ENCODE peak calls at places on chromosome 18, in four cellular contexts. One of them, this sample, is unnamed.

GRCh38 chr18:48901145-48902022 is 49.4 kb downstream of the SMAD7 start:
- DNase-seq in endothelial cell of umbilical vein: no peak
- DNase-seq in A549: no peak
- DNase-seq in heart right ventricle: no peak
- DNase-seq in this sample: no peak

GRCh38 chr18:45829896-45830295 is 4.4 kb downstream of the SIGLEC15 start:
- DNase-seq in heart right ventricle: no peak
- DNase-seq in A549: no peak
- DNase-seq in endothelial cell of umbilical vein: no peak
- DNase-seq in this sample: no peak

GRCh38 chr18:52340466-52341378 is 725 bp downstream of the DCC start:
- DNase-seq in heart right ventricle: no peak
- DNase-seq in endothelial cell of umbilical vein: no peak
- DNase-seq in A549: no peak
- DNase-seq in this sample: no peak

GRCh38 chr18:463442-464310 is 36.8 kb downstream of the COLEC12 start:
- DNase-seq in endothelial cell of umbilical vein: no peak
- DNase-seq in A549: no peak
- DNase-seq in heart right ventricle: no peak
- DNase-seq in this sample: no peak

GRCh38 chr18:35639296-35639695 is 57.8 kb downstream of the GALNT1 start:
- DNase-seq in heart right ventricle: no peak
- DNase-seq in endothelial cell of umbilical vein: no peak
- DNase-seq in A549: no peak
- DNase-seq in this sample: no peak

GRCh38 chr18:60292186-60292585 is 80.4 kb downstream of the MC4R start:
- DNase-seq in A549: no peak
- DNase-seq in endothelial cell of umbilical vein: no peak
- DNase-seq in heart right ventricle: no peak
- DNase-seq in this sample: no peak

GRCh38 chr18:42850174-42850766 is 265.2 kb downstream of the RIT2 start:
- DNase-seq in heart right ventricle: no peak
- DNase-seq in endothelial cell of umbilical vein: no peak
- DNase-seq in A549: no peak
- DNase-seq in this sample: no peak

GRCh38 chr18:69580107-69580506 is 179.4 kb downstream of the DOK6 start:
- DNase-seq in endothelial cell of umbilical vein: no peak
- DNase-seq in heart right ventricle: no peak
- DNase-seq in A549: no peak
- DNase-seq in this sample: no peak

GRCh38 chr18:28041366-28041765 is 135.6 kb downstream of the CDH2 start:
- DNase-seq in A549: no peak
- DNase-seq in endothelial cell of umbilical vein: no peak
- DNase-seq in heart right ventricle: no peak
- DNase-seq in this sample: no peak

GRCh38 chr18:55743701-55744100 is 155.7 kb upstream of the TCF4 start:
- DNase-seq in A549: no peak
- DNase-seq in endothelial cell of umbilical vein: no peak
- DNase-seq in heart right ventricle: no peak
- DNase-seq in this sample: no peak

GRCh38 chr18:57518533-57518932 is 68.0 kb downstream of the FECH start:
- DNase-seq in heart right ventricle: no peak
- DNase-seq in endothelial cell of umbilical vein: no peak
- DNase-seq in A549: no peak
- DNase-seq in this sample: no peak

GRCh38 chr18:44816028-44816427 is 135.3 kb downstream of the SETBP1 start:
- DNase-seq in A549: no peak
- DNase-seq in endothelial cell of umbilical vein: no peak
- DNase-seq in heart right ventricle: no peak
- DNase-seq in this sample: no peak

GRCh38 chr18:36771246-36771645 is 57.6 kb downstream of the TPGS2 start:
- DNase-seq in endothelial cell of umbilical vein: no peak
- DNase-seq in heart right ventricle: no peak
- DNase-seq in A549: no peak
- DNase-seq in this sample: no peak

GRCh38 chr18:62877448-62878221 is 162.3 kb downstream of the PHLPP1 start:
- DNase-seq in heart right ventricle: no peak
- DNase-seq in endothelial cell of umbilical vein: peak; percentile 90
- DNase-seq in A549: no peak
- DNase-seq in this sample: no peak

GRCh38 chr18:73124165-73124564 is 256.4 kb upstream of the NETO1 start:
- DNase-seq in A549: no peak
- DNase-seq in endothelial cell of umbilical vein: no peak
- DNase-seq in heart right ventricle: no peak
- DNase-seq in this sample: no peak

GRCh38 chr18:70363861-70364260 is 75.0 kb downstream of the SOCS6 start:
- DNase-seq in A549: no peak
- DNase-seq in endothelial cell of umbilical vein: peak; percentile 56
- DNase-seq in heart right ventricle: no peak
- DNase-seq in this sample: no peak

DNA sequence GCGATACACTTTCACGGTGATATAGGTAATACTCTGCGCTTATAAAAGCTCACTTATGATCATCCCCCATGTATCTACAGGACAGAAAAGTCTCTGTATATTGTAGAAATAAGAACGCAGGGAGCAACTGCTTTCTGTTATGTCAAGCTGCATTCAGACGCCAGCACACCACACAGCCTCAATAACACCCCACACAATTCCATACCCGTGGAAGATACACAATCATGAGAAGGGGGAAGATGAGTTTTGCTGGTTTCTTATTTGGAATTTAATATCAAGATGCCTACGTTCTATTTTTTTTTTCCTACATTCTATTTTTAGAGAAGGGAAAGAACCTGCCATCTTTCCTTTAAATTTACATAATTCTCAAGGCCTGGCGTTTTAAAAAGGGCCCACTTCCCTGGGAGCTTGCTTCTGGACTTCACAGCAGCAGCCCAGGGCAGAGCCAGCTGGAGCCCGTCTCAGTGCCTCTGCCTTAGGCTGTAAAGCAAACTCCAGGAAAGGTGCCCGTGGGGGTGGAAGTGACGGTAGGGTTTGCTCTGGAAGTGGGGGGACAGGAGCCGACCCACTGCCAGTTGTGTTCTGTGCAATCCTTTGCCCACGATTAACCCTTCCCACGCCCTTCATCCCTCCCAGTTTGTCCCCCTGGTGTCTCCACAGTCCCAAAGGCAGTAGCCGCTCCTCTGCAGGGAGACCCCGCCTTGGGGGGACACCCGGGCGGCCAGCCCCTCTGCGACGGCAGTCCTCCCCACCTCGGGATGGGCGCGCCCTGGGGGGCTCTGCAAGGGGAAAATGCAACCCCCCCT is 5.3 kb downstream of the PTGR3 start:
- DNase-seq in endothelial cell of umbilical vein: no peak
- DNase-seq in A549: no peak
- DNase-seq in heart right ventricle: no peak
- DNase-seq in this sample: no peak
- H3K4me1 ChIP-seq in endothelial cell of umbilical vein: peaks cover 40% of the 10 kb centered on the region
- H3K4me1 ChIP-seq in A549: peaks cover 13% of the 10 kb centered on the region
- H3K4me1 ChIP-seq in heart right ventricle: peaks cover 44% of the 10 kb centered on the region
- H3K4me1 ChIP-seq in this sample: peaks cover 4% of the 10 kb centered on the region

DNA sequence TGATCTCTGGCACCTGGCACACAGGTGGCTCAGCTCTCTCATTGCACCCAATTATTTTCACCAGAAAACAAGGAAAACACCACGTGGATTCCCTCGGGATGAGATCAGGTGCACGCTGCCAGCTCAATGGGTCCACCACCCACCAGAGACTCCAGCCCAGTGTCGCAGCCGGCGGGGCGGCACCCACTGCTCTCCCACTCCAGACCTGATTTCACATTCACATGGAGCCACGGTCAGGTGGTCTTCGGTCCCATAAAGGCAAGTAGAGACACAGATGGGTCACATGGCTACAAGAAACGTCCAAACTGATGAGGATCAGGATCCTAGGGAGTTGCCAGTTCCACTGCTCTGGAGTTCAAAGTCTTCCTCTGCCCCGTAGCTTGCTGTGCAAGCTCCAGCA is 217.6 kb downstream of the ANKRD30B start:
- DNase-seq in endothelial cell of umbilical vein: no peak
- DNase-seq in A549: no peak
- DNase-seq in heart right ventricle: no peak
- DNase-seq in this sample: no peak
- H3K9me3 ChIP-seq in endothelial cell of umbilical vein: no peaks in the 10 kb centered on the region
- H3K9me3 ChIP-seq in A549: no peaks in the 10 kb centered on the region
- H3K9me3 ChIP-seq in heart right ventricle: no peaks in the 10 kb centered on the region
- H3K9me3 ChIP-seq in this sample: no peaks in the 10 kb centered on the region

DNA sequence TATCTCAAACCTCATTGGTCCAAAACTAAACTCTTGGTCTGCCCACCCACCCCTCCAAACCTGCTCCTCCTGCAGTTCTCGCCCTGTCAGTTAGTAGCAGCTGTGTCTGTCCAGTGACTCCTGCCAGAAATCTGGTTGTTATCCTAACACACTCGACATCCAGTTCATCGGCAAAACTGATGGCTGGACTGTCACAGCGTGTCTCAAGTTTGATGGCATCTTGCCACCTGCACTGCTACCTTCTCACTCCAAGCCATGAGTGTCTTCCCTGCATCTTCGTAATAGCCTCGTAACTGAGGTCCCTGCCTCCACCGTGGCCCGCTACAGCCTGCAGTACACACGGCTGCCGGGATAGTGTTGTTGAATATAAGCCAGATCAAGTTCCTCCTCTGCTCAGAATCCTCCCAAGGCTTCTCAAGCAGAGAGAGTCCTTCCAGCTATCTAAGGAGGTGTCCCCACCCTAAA is 470.1 kb upstream of the RAB12 start:
- DNase-seq in heart right ventricle: peak; percentile 34
- DNase-seq in endothelial cell of umbilical vein: no peak
- DNase-seq in A549: no peak
- DNase-seq in this sample: peak; percentile 40
- H3K27ac ChIP-seq in heart right ventricle: peak overlapping the region; percentile 43
- H3K27ac ChIP-seq in endothelial cell of umbilical vein: no peak overlapping the region
- H3K27ac ChIP-seq in A549: no peak overlapping the region
- H3K27ac ChIP-seq in this sample: peak overlapping the region; percentile 28

GRCh38 chr18:77056399-77057015 is 76.1 kb downstream of the MBP start:
- DNase-seq in A549: no peak
- DNase-seq in endothelial cell of umbilical vein: no peak
- DNase-seq in heart right ventricle: no peak
- DNase-seq in this sample: no peak
- H3K4me1 ChIP-seq in A549: peaks cover 40% of the 10 kb centered on the region
- H3K4me1 ChIP-seq in endothelial cell of umbilical vein: peaks cover 22% of the 10 kb centered on the region
- H3K4me1 ChIP-seq in heart right ventricle: peaks cover 40% of the 10 kb centered on the region
- H3K4me1 ChIP-seq in this sample: no peaks in the 10 kb centered on the region

GRCh38 chr18:79737426-79737825 is 57.8 kb downstream of the CTDP1 start:
- DNase-seq in heart right ventricle: no peak
- DNase-seq in endothelial cell of umbilical vein: no peak
- DNase-seq in A549: no peak
- DNase-seq in this sample: no peak

GRCh38 chr18:79738565-79739439 is 58.9 kb upstream of the KCNG2 start:
- DNase-seq in endothelial cell of umbilical vein: no peak
- DNase-seq in heart right ventricle: no peak
- DNase-seq in A549: no peak
- DNase-seq in this sample: no peak

GRCh38 chr18:79736846-79737245 is 57.2 kb downstream of the CTDP1 start:
- DNase-seq in endothelial cell of umbilical vein: no peak
- DNase-seq in A549: no peak
- DNase-seq in heart right ventricle: no peak
- DNase-seq in this sample: no peak

GRCh38 chr18:79739440-79739778 is 58.3 kb upstream of the KCNG2 start:
- DNase-seq in endothelial cell of umbilical vein: no peak
- DNase-seq in heart right ventricle: no peak
- DNase-seq in A549: no peak
- DNase-seq in this sample: no peak

DNA sequence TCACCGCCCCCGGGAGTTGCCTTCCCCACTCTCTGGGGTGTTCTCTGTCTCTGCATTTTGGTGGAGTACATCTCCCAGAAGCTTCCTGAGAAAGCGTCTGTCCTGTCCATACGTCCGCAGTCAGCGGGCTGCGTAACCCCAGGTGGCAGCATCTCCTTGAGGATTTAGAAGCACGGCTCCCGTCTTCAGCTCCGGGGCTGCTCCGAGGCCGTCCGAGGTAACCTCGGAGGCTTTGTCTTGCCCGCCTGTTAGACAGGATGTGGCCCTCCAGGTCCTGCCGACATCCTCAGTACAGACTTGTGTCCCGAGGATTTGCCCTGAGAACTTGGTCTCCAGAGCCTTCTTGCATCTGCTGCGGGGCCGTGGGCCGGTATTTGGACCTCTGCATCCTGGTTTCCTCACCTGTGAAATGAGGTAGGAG is 58.4 kb downstream of the CTDP1 start:
- DNase-seq in endothelial cell of umbilical vein: no peak
- DNase-seq in A549: no peak
- DNase-seq in heart right ventricle: no peak
- DNase-seq in this sample: no peak
- H3K9me3 ChIP-seq in endothelial cell of umbilical vein: no peaks in the 10 kb centered on the region
- H3K9me3 ChIP-seq in A549: no peaks in the 10 kb centered on the region
- H3K9me3 ChIP-seq in heart right ventricle: no peaks in the 10 kb centered on the region
- H3K9me3 ChIP-seq in this sample: no peaks in the 10 kb centered on the region

GRCh38 chr18:25274900-25275299 is 77.1 kb downstream of the ZNF521 start:
- DNase-seq in endothelial cell of umbilical vein: no peak
- DNase-seq in A549: no peak
- DNase-seq in heart right ventricle: no peak
- DNase-seq in this sample: no peak
- H3K27ac ChIP-seq in endothelial cell of umbilical vein: peak overlapping the region; percentile 66
- H3K27ac ChIP-seq in A549: no peak overlapping the region
- H3K27ac ChIP-seq in heart right ventricle: no peak overlapping the region
- H3K27ac ChIP-seq in this sample: no peak overlapping the region

GRCh38 chr18:79433431-79433830 is 37.7 kb downstream of the NFATC1 start:
- DNase-seq in endothelial cell of umbilical vein: no peak
- DNase-seq in A549: no peak
- DNase-seq in heart right ventricle: no peak
- DNase-seq in this sample: no peak
- H3K4me1 ChIP-seq in endothelial cell of umbilical vein: no peaks in the 10 kb centered on the region
- H3K4me1 ChIP-seq in A549: no peaks in the 10 kb centered on the region
- H3K4me1 ChIP-seq in heart right ventricle: no peaks in the 10 kb centered on the region
- H3K4me1 ChIP-seq in this sample: no peaks in the 10 kb centered on the region

DNA sequence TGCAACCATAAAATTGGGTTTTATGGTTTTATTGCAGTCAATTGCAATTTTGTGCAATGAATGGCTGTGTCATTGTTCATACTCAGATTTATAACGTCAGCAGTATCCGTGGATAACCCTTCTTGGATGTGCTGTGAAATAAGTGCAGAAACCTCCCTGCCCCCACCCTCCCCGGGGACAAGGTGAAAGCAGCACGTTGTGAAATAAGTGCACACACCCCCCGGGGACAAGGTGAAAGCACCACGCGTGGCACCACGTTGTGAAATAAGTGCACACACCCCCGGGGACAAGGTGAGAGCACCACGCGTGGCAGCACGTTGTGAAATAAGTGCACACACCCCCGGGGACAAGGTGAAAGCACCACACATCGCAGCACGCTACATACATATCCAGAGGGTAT is 93.6 kb upstream of the NFATC1 start:
- DNase-seq in A549: no peak
- DNase-seq in endothelial cell of umbilical vein: no peak
- DNase-seq in heart right ventricle: no peak
- DNase-seq in this sample: peak; percentile 26
- H3K9me3 ChIP-seq in A549: no peaks in the 10 kb centered on the region
- H3K9me3 ChIP-seq in endothelial cell of umbilical vein: no peaks in the 10 kb centered on the region
- H3K9me3 ChIP-seq in heart right ventricle: no peaks in the 10 kb centered on the region
- H3K9me3 ChIP-seq in this sample: no peaks in the 10 kb centered on the region

This sample was measured in uterus.